ENCODE peak calls at places on chromosomes 11 and 22, in four cellular contexts. X is M059J; H is activated CD4-positive, CD25-positive, alpha-beta regulatory T cell; F is GM13977. V is an unnamed sample.

GRCh38 chr11:31641477-31642062 is 132.0 kb downstream of the ELP4 start:
- DNase-seq in X (peak), H (no peak), F (no peak), V (peak)

GRCh38 chr11:124746621-124747243 is 5.3 kb downstream of the VSIG2 start:
- DNase-seq in X (peak), H (peak), F (peak), V (peak)

GRCh38 chr11:67632982-67633755 is 3.4 kb upstream of the NUDT8 start:
- DNase-seq in X (no peak), H (no peak), F (no peak), V (no peak)

GRCh38 chr11:120391854-120392253 is 55.6 kb downstream of the ARHGEF12 start:
- DNase-seq in X (no peak), H (no peak), F (no peak), V (no peak)

GRCh38 chr11:87331273-87331672 is 293.5 kb downstream of the TMEM135 start:
- DNase-seq in X (no peak), H (no peak), F (no peak), V (no peak)

GRCh38 chr22:31628362-31628761 is 33.7 kb downstream of the PISD start:
- DNase-seq in X (no peak), H (no peak), F (no peak), V (no peak)

GRCh38 chr22:22059476-22060002 is 77.0 kb upstream of the TOP3B start:
- DNase-seq in X (no peak), H (no peak), F (no peak), V (no peak)

GRCh38 chr11:26322335-26323067 is 9.4 kb upstream of the ANO3 start:
- DNase-seq in X (no peak), H (no peak), F (no peak), V (no peak)

GRCh38 chr11:73539506-73540084 is 58.3 kb downstream of the FAM168A start:
- DNase-seq in X (no peak), H (no peak), F (no peak), V (no peak)

GRCh38 chr11:834371-835316 is 1.9 kb downstream of the CD151 start:
- DNase-seq in X (peak), H (no peak), F (no peak), V (peak)

GRCh38 chr11:120023120-120023519 is 114.8 kb downstream of the TRIM29 start:
- DNase-seq in X (no peak), H (no peak), F (no peak), V (no peak)

GRCh38 chr11:84465040-84465439 is 1162.1 kb downstream of the DLG2 start:
- DNase-seq in X (peak), H (no peak), F (no peak), V (no peak)

GRCh38 chr11:64165482-64165841 is 451 bp downstream of the MACROD1 start:
- DNase-seq in X (no peak), H (no peak), F (no peak), V (no peak)

GRCh38 chr11:61497876-61498275 is 10.7 kb upstream of the LRRC10B start:
- DNase-seq in X (no peak), H (no peak), F (no peak), V (no peak)

GRCh38 chr11:69169479-69169878 is 13.7 kb downstream of the SMIM38 start:
- DNase-seq in X (no peak), H (no peak), F (no peak), V (no peak)

GRCh38 chr22:20885557-20886323 is 26.9 kb downstream of the SNAP29 start:
- DNase-seq in X (peak), H (peak), F (peak), V (peak)

GRCh38 chr11:68928481-68928880 is 24.8 kb downstream of the IGHMBP2 start:
- DNase-seq in X (no peak), H (no peak), F (no peak), V (no peak)

GRCh38 chr11:2448661-2449547 is 4.1 kb downstream of the KCNQ1 start:
- DNase-seq in X (no peak), H (no peak), F (no peak), V (no peak)

GRCh38 chr11:69914286-69915150 is 95.3 kb upstream of the FGF3 start:
- DNase-seq in X (no peak), H (no peak), F (no peak), V (no peak)

GRCh38 chr22:24427500-24428164 is at the start of gene ADORA2A:
- DNase-seq in X (no peak), H (peak), F (peak), V (no peak)

GRCh38 chr22:41257696-41258095 is 17.0 kb upstream of the CHADL start:
- DNase-seq in X (no peak), H (no peak), F (no peak), V (no peak)

GRCh38 chr11:105202844-105203548 is 63.4 kb upstream of the CARD18 start:
- DNase-seq in X (peak), H (no peak), F (no peak), V (peak)

V was measured in kidney glomerular epithelial cell.